ENCODE peak calls at places on chromosomes 7 and 10, in ten cellular contexts. D is GM20000, O is Caco-2, P is HCT116, Y is IMR-90, X is dorsolateral prefrontal cortex, T is cardiac muscle cell, B is transverse colon, M is H9, W is MCF 10A. U is an unnamed sample.
A peak's percentile ranks its signal among the peaks of the same experiment; 100 is the strongest.

GRCh38 chr10:44362866-44363711 is 21.8 kb downstream of the CXCL12 start:
- DNase-seq in O (no peak), M (peak; percentile 77), X (no peak), P (no peak), B (no peak), W (no peak), T (no peak), Y (no peak), D (no peak), U (no peak)

GRCh38 chr10:132511692-132512442 is 25.7 kb upstream of the INPP5A start:
- DNase-seq in X (no peak), W (no peak), Y (no peak), P (no peak), M (no peak), B (peak; percentile 7), D (no peak), O (no peak), T (no peak), U (no peak)

GRCh38 chr10:30048768-30049507 is 10.4 kb downstream of the JCAD start:
- DNase-seq in M (no peak), T (no peak), Y (no peak), X (no peak), P (no peak), D (no peak), W (no peak), O (no peak), B (no peak), U (peak; percentile 74)

GRCh38 chr10:77641344-77641743 is 3.7 kb upstream of the KCNMA1 start:
- DNase-seq in P (no peak), O (peak; percentile 6), D (no peak), X (no peak), B (no peak), T (no peak), Y (no peak), W (no peak), M (no peak), U (no peak)

GRCh38 chr10:125062244-125063208 is 97.8 kb downstream of the CTBP2 start:
- DNase-seq in B (no peak), W (no peak), O (no peak), D (no peak), Y (no peak), P (no peak), M (no peak), X (no peak), T (no peak), U (no peak)

GRCh38 chr10:104327745-104328635 is 10.3 kb downstream of the ITPRIP start:
- DNase-seq in Y (peak; percentile 89), D (no peak), T (no peak), P (no peak), B (no peak), M (peak; percentile 49), X (no peak), W (peak; percentile 79), O (no peak), U (peak; percentile 37)

GRCh38 chr10:34638405-34639054 is 176.6 kb downstream of the PARD3 start:
- DNase-seq in D (peak; percentile 45), O (peak; percentile 87), P (peak; percentile 54), X (peak; percentile 70), W (peak; percentile 80), Y (peak; percentile 88), T (peak; percentile 71), M (peak; percentile 75), B (peak; percentile 82), U (peak; percentile 84)

GRCh38 chr10:99815611-99816010 is 33.2 kb downstream of the ABCC2 start:
- DNase-seq in Y (peak; percentile 14), B (no peak), W (no peak), O (no peak), T (no peak), M (no peak), D (no peak), P (no peak), X (no peak), U (no peak)

GRCh38 chr10:92993671-92994304 is 66.8 kb upstream of the CYP26C1 start:
- DNase-seq in P (no peak), D (no peak), O (no peak), M (no peak), Y (no peak), B (no peak), T (no peak), W (no peak), X (no peak), U (no peak)

GRCh38 chr7:1668932-1669485 is 1.1 kb upstream of the ELFN1 start:
- DNase-seq in P (no peak), T (no peak), Y (peak; percentile 20), M (peak; percentile 45), X (peak; percentile 21), D (no peak), O (no peak), B (no peak), W (no peak), U (no peak)

GRCh38 chr10:79932841-79933379 is 16.0 kb downstream of the SFTPD start:
- DNase-seq in D (no peak), O (no peak), X (no peak), Y (no peak), P (no peak), W (no peak), M (no peak), T (no peak), B (no peak), U (no peak)

GRCh38 chr10:81874878-81875679 is at the start of gene NRG3:
- DNase-seq in X (no peak), D (peak; percentile 41), Y (no peak), W (no peak), P (no peak), B (no peak), M (no peak), O (no peak), T (peak; percentile 69), U (peak; percentile 49)

GRCh38 chr7:130189281-130189782 is 15.9 kb downstream of the TMEM209 start:
- DNase-seq in Y (peak; percentile 69), P (no peak), B (no peak), T (no peak), W (no peak), X (no peak), M (no peak), D (no peak), O (no peak), U (no peak)

GRCh38 chr7:19128856-19129255 is 11.4 kb upstream of the TWIST1 start:
- DNase-seq in M (no peak), W (no peak), B (no peak), X (no peak), T (no peak), D (no peak), O (no peak), Y (peak; percentile 34), P (no peak), U (no peak)

GRCh38 chr10:14439451-14440259 is 108.9 kb upstream of the FRMD4A start:
- DNase-seq in Y (peak; percentile 13), M (no peak), T (no peak), X (no peak), W (no peak), O (no peak), D (no peak), B (no peak), P (no peak), U (no peak)

GRCh38 chr10:14372616-14373015 is 41.9 kb upstream of the FRMD4A start:
- DNase-seq in Y (no peak), W (no peak), B (no peak), X (no peak), O (no peak), D (no peak), P (no peak), T (no peak), M (no peak), U (no peak)

DNA sequence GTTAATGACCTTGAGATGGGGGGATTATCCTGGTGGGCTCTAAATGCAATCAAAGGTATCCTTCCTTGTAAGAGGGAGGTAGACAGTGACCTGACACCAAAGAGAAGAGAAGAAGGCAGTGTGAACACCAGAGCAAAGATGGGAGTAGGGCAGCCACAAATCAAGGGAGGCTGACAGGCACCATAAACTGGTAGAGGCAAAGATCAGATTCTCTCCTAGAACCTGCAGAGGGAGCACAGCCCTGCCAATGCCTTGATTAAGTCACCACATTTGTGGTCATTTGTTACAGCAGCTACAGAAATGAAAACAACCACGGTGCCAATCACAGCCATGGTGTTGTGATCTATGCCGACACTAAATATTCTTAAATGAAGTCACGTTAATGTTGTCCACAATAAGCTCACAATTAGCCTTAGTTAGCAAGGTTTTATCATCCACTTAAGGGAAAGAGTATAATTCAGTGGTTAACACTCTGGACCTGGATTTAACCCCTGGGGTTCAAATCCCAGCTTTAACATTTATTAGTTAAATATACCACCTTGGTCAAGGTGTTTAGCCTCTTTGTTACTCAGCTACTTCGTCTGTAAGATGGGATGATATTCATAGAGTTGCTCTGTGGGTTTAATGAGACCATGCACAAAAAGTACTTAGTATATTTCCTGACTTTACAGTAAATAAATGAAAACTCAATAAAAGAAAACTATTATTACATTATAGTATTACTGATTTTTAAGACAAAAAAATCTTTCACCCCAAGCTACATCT is 70.8 kb downstream of the SGMS1 start:
- DNase-seq in W (peak; percentile 66), M (no peak), T (no peak), Y (peak; percentile 36), D (no peak), X (no peak), O (peak; percentile 65), B (peak; percentile 34), P (no peak), U (no peak)
- TF ChIP-seq CTCF in W (peak; percentile 28), M (peak; percentile 57), T (peak; percentile 48), Y (peak; percentile 39), D (peak; percentile 22), X (peak; percentile 57), O (peak; percentile 64), B (peak; percentile 31), P (peak; percentile 40), U (no peak)

DNA sequence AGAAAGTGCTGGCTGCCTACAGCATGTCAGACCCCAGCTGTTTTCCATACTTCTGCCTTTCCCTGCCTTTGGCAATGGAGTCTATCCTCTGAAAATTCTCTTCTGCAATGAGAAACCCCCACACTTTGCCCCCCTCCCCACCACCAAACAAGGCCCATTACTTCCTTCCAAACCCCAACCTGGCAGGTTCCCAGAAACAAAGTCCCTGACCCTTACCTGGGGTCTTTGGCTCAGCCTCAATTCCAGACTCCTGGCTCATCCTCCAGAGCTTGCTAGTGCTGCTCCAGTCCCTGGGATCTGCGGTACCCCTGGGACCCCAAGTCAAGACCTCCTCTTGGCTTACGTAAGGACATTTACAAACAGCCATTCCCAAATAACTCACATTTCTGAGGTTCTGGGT is 17.5 kb upstream of the CCL26 start:
- DNase-seq in B (no peak), W (no peak), P (no peak), Y (no peak), O (no peak), T (no peak), M (no peak), X (no peak), D (no peak), U (no peak)
- TF ChIP-seq CTCF in B (no peak), W (no peak), P (no peak), Y (no peak), O (no peak), T (no peak), M (no peak), X (no peak), D (no peak), U (no peak)

GRCh38 chr7:5302577-5302976 is 19.8 kb downstream of the SLC29A4 start:
- DNase-seq in Y (no peak), B (no peak), M (no peak), O (no peak), D (no peak), T (no peak), W (no peak), X (no peak), P (no peak), U (no peak)
- TF ChIP-seq CTCF in Y (no peak), B (no peak), M (peak; percentile 32), O (no peak), D (no peak), T (no peak), W (no peak), X (no peak), P (no peak), U (no peak)

GRCh38 chr7:151310578-151310977 is 31.0 kb upstream of the NUB1 start:
- DNase-seq in O (peak; percentile 35), X (no peak), Y (peak; percentile 13), P (no peak), D (no peak), M (no peak), W (peak; percentile 10), T (peak; percentile 12), B (no peak), U (no peak)
- TF ChIP-seq CTCF in O (peak; percentile 30), X (peak; percentile 26), Y (peak; percentile 47), P (peak; percentile 47), D (peak; percentile 24), M (peak; percentile 59), W (peak; percentile 23), T (peak; percentile 46), B (peak; percentile 12), U (peak; percentile 41)

U was measured in endothelial cell.